ENCODE peak calls at places on chromosomes 16 and 17, in eight cellular contexts. One of them, this sample, is unnamed.

GRCh38 chr16:24670623-24671454 is 58.6 kb upstream of the TNRC6A start:
- DNase-seq in GM12865: peak; percentile 33
- DNase-seq in bronchial epithelial cell: peak; percentile 44
- DNase-seq in heart right ventricle: peak; percentile 64
- DNase-seq in GM06990: peak; percentile 37
- DNase-seq in WTC11: peak; percentile 34
- DNase-seq in nephron progenitor cell: peak; percentile 53
- DNase-seq in fibroblast of lung: peak; percentile 89
- DNase-seq in this sample: peak; percentile 49

GRCh38 chr16:1771072-1771863 is at the start of gene NME3:
- DNase-seq in WTC11: peak; percentile 70
- DNase-seq in GM12865: peak; percentile 80
- DNase-seq in nephron progenitor cell: peak; percentile 80
- DNase-seq in GM06990: peak; percentile 86
- DNase-seq in fibroblast of lung: peak; percentile 69
- DNase-seq in bronchial epithelial cell: peak; percentile 35
- DNase-seq in heart right ventricle: peak; percentile 77
- DNase-seq in this sample: peak; percentile 85

GRCh38 chr16:1002399-1003161 is 21.0 kb downstream of the SOX8 start:
- DNase-seq in GM06990: no peak
- DNase-seq in WTC11: no peak
- DNase-seq in nephron progenitor cell: no peak
- DNase-seq in fibroblast of lung: peak; percentile 75
- DNase-seq in GM12865: peak; percentile 9
- DNase-seq in heart right ventricle: no peak
- DNase-seq in bronchial epithelial cell: no peak
- DNase-seq in this sample: peak; percentile 94

GRCh38 chr17:6969323-6969726 is 26.5 kb upstream of the ALOX12 start:
- DNase-seq in GM06990: no peak
- DNase-seq in bronchial epithelial cell: peak; percentile 39
- DNase-seq in fibroblast of lung: no peak
- DNase-seq in WTC11: no peak
- DNase-seq in heart right ventricle: no peak
- DNase-seq in nephron progenitor cell: no peak
- DNase-seq in GM12865: no peak
- DNase-seq in this sample: no peak

GRCh38 chr16:20740007-20740883 is 1.4 kb downstream of the THUMPD1 start:
- DNase-seq in GM06990: no peak
- DNase-seq in heart right ventricle: no peak
- DNase-seq in GM12865: peak; percentile 40
- DNase-seq in fibroblast of lung: peak; percentile 2
- DNase-seq in WTC11: no peak
- DNase-seq in nephron progenitor cell: no peak
- DNase-seq in bronchial epithelial cell: peak; percentile 39
- DNase-seq in this sample: peak; percentile 48

GRCh38 chr17:72360386-72360940 is 239.6 kb downstream of the SOX9 start:
- DNase-seq in nephron progenitor cell: no peak
- DNase-seq in bronchial epithelial cell: no peak
- DNase-seq in GM06990: no peak
- DNase-seq in GM12865: no peak
- DNase-seq in heart right ventricle: no peak
- DNase-seq in WTC11: no peak
- DNase-seq in fibroblast of lung: no peak
- DNase-seq in this sample: no peak

GRCh38 chr17:4693416-4693815 is 10.5 kb downstream of the PELP1 start:
- DNase-seq in nephron progenitor cell: no peak
- DNase-seq in GM06990: no peak
- DNase-seq in bronchial epithelial cell: no peak
- DNase-seq in heart right ventricle: no peak
- DNase-seq in WTC11: no peak
- DNase-seq in GM12865: no peak
- DNase-seq in fibroblast of lung: no peak
- DNase-seq in this sample: no peak

GRCh38 chr17:38958326-38958725 is 8.9 kb downstream of the FBXO47 start:
- DNase-seq in fibroblast of lung: peak; percentile 47
- DNase-seq in GM06990: no peak
- DNase-seq in WTC11: no peak
- DNase-seq in bronchial epithelial cell: no peak
- DNase-seq in GM12865: no peak
- DNase-seq in nephron progenitor cell: no peak
- DNase-seq in heart right ventricle: no peak
- DNase-seq in this sample: no peak

GRCh38 chr17:6477831-6478383 is 33.7 kb downstream of the PIMREG start:
- DNase-seq in heart right ventricle: no peak
- DNase-seq in bronchial epithelial cell: no peak
- DNase-seq in GM06990: no peak
- DNase-seq in fibroblast of lung: no peak
- DNase-seq in GM12865: no peak
- DNase-seq in nephron progenitor cell: no peak
- DNase-seq in WTC11: no peak
- DNase-seq in this sample: no peak

GRCh38 chr17:80087346-80088265 is 13.8 kb upstream of the GAA start:
- DNase-seq in bronchial epithelial cell: no peak
- DNase-seq in GM12865: no peak
- DNase-seq in heart right ventricle: no peak
- DNase-seq in GM06990: no peak
- DNase-seq in nephron progenitor cell: no peak
- DNase-seq in WTC11: no peak
- DNase-seq in fibroblast of lung: no peak
- DNase-seq in this sample: no peak

GRCh38 chr16:17305694-17306093 is 165.1 kb downstream of the XYLT1 start:
- DNase-seq in GM06990: peak; percentile 54
- DNase-seq in fibroblast of lung: no peak
- DNase-seq in WTC11: no peak
- DNase-seq in heart right ventricle: no peak
- DNase-seq in nephron progenitor cell: no peak
- DNase-seq in bronchial epithelial cell: no peak
- DNase-seq in GM12865: peak; percentile 69
- DNase-seq in this sample: peak; percentile 77

GRCh38 chr17:82914375-82914774 is 74.6 kb upstream of the ZNF750 start:
- DNase-seq in fibroblast of lung: no peak
- DNase-seq in GM12865: peak; percentile 38
- DNase-seq in GM06990: no peak
- DNase-seq in WTC11: no peak
- DNase-seq in bronchial epithelial cell: peak; percentile 7
- DNase-seq in nephron progenitor cell: no peak
- DNase-seq in heart right ventricle: no peak
- DNase-seq in this sample: no peak
- TF ChIP-seq CTCF in fibroblast of lung: no peak
- TF ChIP-seq CTCF in GM12865: peak; percentile 59
- TF ChIP-seq CTCF in GM06990: peak; percentile 81
- TF ChIP-seq CTCF in WTC11: no peak
- TF ChIP-seq CTCF in bronchial epithelial cell: peak; percentile 87
- TF ChIP-seq CTCF in nephron progenitor cell: no peak
- TF ChIP-seq CTCF in heart right ventricle: peak; percentile 16
- TF ChIP-seq CTCF in this sample: no peak

GRCh38 chr17:19409509-19409908 is 1.5 kb upstream of the RNF112 start:
- DNase-seq in GM06990: no peak
- DNase-seq in heart right ventricle: no peak
- DNase-seq in fibroblast of lung: peak; percentile 90
- DNase-seq in WTC11: no peak
- DNase-seq in bronchial epithelial cell: peak; percentile 96
- DNase-seq in nephron progenitor cell: no peak
- DNase-seq in GM12865: no peak
- DNase-seq in this sample: no peak
- TF ChIP-seq CTCF in GM06990: no peak
- TF ChIP-seq CTCF in heart right ventricle: no peak
- TF ChIP-seq CTCF in fibroblast of lung: no peak
- TF ChIP-seq CTCF in WTC11: no peak
- TF ChIP-seq CTCF in bronchial epithelial cell: no peak
- TF ChIP-seq CTCF in nephron progenitor cell: no peak
- TF ChIP-seq CTCF in GM12865: no peak
- TF ChIP-seq CTCF in this sample: no peak

GRCh38 chr16:58107228-58107627 is 22.0 kb downstream of the CFAP20 start:
- DNase-seq in GM12865: no peak
- DNase-seq in WTC11: no peak
- DNase-seq in nephron progenitor cell: no peak
- DNase-seq in bronchial epithelial cell: no peak
- DNase-seq in heart right ventricle: no peak
- DNase-seq in GM06990: no peak
- DNase-seq in fibroblast of lung: no peak
- DNase-seq in this sample: no peak
- TF ChIP-seq CTCF in GM12865: no peak
- TF ChIP-seq CTCF in WTC11: no peak
- TF ChIP-seq CTCF in nephron progenitor cell: no peak
- TF ChIP-seq CTCF in bronchial epithelial cell: no peak
- TF ChIP-seq CTCF in heart right ventricle: no peak
- TF ChIP-seq CTCF in GM06990: no peak
- TF ChIP-seq CTCF in fibroblast of lung: peak; percentile 6
- TF ChIP-seq CTCF in this sample: no peak

GRCh38 chr17:82230627-82231311 is 1.9 kb downstream of the SLC16A3 start:
- DNase-seq in WTC11: peak; percentile 79
- DNase-seq in GM12865: peak; percentile 75
- DNase-seq in bronchial epithelial cell: peak; percentile 30
- DNase-seq in GM06990: peak; percentile 77
- DNase-seq in nephron progenitor cell: peak; percentile 78
- DNase-seq in fibroblast of lung: peak; percentile 79
- DNase-seq in heart right ventricle: peak; percentile 88
- DNase-seq in this sample: peak; percentile 83

GRCh38 chr17:82231312-82231561 is 2.4 kb downstream of the SLC16A3 start:
- DNase-seq in GM12865: no peak
- DNase-seq in bronchial epithelial cell: no peak
- DNase-seq in WTC11: no peak
- DNase-seq in nephron progenitor cell: no peak
- DNase-seq in GM06990: no peak
- DNase-seq in fibroblast of lung: no peak
- DNase-seq in heart right ventricle: no peak
- DNase-seq in this sample: no peak

GRCh38 chr17:82228842-82229685 is at the start of gene SLC16A3:
- DNase-seq in GM06990: peak; percentile 86
- DNase-seq in heart right ventricle: no peak
- DNase-seq in WTC11: peak; percentile 49
- DNase-seq in bronchial epithelial cell: peak; percentile 45
- DNase-seq in nephron progenitor cell: peak; percentile 80
- DNase-seq in fibroblast of lung: peak; percentile 70
- DNase-seq in GM12865: peak; percentile 79
- DNase-seq in this sample: peak; percentile 74

GRCh38 chr17:82228278-82228841 is 482 bp upstream of the SLC16A3 start:
- DNase-seq in bronchial epithelial cell: no peak
- DNase-seq in WTC11: peak; percentile 50
- DNase-seq in heart right ventricle: no peak
- DNase-seq in nephron progenitor cell: peak; percentile 32
- DNase-seq in fibroblast of lung: no peak
- DNase-seq in GM06990: peak; percentile 78
- DNase-seq in GM12865: peak; percentile 75
- DNase-seq in this sample: peak; percentile 75

GRCh38 chr17:82229686-82230626 is 1.1 kb downstream of the SLC16A3 start:
- DNase-seq in GM12865: no peak
- DNase-seq in nephron progenitor cell: peak; percentile 35
- DNase-seq in WTC11: no peak
- DNase-seq in GM06990: peak; percentile 42
- DNase-seq in heart right ventricle: no peak
- DNase-seq in fibroblast of lung: no peak
- DNase-seq in bronchial epithelial cell: no peak
- DNase-seq in this sample: no peak
- TF ChIP-seq CTCF in GM12865: no peak
- TF ChIP-seq CTCF in nephron progenitor cell: no peak
- TF ChIP-seq CTCF in WTC11: no peak
- TF ChIP-seq CTCF in GM06990: no peak
- TF ChIP-seq CTCF in heart right ventricle: no peak
- TF ChIP-seq CTCF in fibroblast of lung: no peak
- TF ChIP-seq CTCF in bronchial epithelial cell: no peak
- TF ChIP-seq CTCF in this sample: no peak

GRCh38 chr16:63292036-63292435 is 1255.8 kb upstream of the CDH8 start:
- DNase-seq in nephron progenitor cell: no peak
- DNase-seq in bronchial epithelial cell: no peak
- DNase-seq in GM06990: no peak
- DNase-seq in WTC11: no peak
- DNase-seq in GM12865: no peak
- DNase-seq in fibroblast of lung: no peak
- DNase-seq in heart right ventricle: no peak
- DNase-seq in this sample: no peak

GRCh38 chr16:63287411-63287810 is 1251.2 kb upstream of the CDH8 start:
- DNase-seq in GM06990: no peak
- DNase-seq in GM12865: no peak
- DNase-seq in nephron progenitor cell: no peak
- DNase-seq in heart right ventricle: no peak
- DNase-seq in fibroblast of lung: no peak
- DNase-seq in WTC11: no peak
- DNase-seq in bronchial epithelial cell: no peak
- DNase-seq in this sample: no peak

DNA sequence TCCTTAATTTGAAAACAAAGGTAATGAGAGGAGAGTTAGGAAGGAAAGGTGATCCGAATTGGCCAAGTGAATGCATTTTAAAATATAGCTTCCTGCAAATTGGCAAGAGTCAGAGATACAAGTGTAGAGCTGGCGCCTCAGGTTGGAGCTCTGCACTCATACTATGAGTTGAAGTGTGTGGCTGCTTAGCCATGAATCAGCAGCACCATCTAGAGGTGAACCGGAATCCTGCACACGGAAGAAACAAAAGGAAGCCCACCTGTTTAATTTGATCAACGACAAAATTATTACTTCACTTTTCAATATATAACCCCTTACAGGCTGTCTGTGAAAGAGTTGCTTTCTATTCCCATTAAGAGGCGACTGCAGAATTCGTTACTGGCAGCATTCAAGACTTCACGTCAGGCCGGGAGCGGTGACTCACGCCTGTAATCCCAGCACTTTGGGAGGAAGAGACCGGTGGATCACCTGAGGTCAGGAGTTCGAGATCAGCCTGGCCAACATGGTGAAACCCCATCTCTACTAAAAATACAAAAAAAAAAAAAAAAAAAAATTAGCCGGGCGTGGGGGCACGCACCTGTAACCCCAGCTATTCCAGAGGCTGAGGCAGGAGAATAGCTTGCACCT is 1253.7 kb upstream of the CDH8 start:
- DNase-seq in nephron progenitor cell: peak; percentile 65
- DNase-seq in bronchial epithelial cell: peak; percentile 1
- DNase-seq in fibroblast of lung: peak; percentile 1
- DNase-seq in WTC11: peak; percentile 69
- DNase-seq in GM06990: no peak
- DNase-seq in heart right ventricle: peak; percentile 22
- DNase-seq in GM12865: peak; percentile 50
- DNase-seq in this sample: peak; percentile 19
- TF ChIP-seq CTCF in nephron progenitor cell: peak; percentile 96
- TF ChIP-seq CTCF in bronchial epithelial cell: peak; percentile 31
- TF ChIP-seq CTCF in fibroblast of lung: no peak
- TF ChIP-seq CTCF in WTC11: peak; percentile 81
- TF ChIP-seq CTCF in GM06990: peak; percentile 56
- TF ChIP-seq CTCF in heart right ventricle: peak; percentile 38
- TF ChIP-seq CTCF in GM12865: peak; percentile 76
- TF ChIP-seq CTCF in this sample: peak; percentile 55

DNA sequence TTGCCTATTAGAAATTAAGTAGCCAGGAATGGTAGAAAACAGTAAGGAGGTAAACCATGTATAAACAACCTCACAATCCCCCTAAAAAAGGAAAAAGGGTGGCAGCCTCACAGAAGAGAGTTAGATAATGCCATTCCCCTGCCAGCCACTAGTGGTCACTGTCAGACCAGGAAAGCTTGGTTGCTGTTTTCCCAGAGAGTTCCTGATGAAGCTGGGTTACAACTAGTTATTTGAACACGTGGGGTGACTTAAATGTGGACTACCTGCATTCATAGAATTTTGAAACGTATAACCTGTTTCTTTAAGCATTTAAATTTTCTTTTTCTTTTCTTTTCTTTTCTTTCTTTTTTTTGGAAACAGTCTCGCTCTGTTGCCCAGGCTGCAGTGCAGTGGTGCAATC is 5.8 kb downstream of the GPRC5C start:
- DNase-seq in WTC11: peak; percentile 52
- DNase-seq in fibroblast of lung: no peak
- DNase-seq in GM12865: no peak
- DNase-seq in bronchial epithelial cell: no peak
- DNase-seq in nephron progenitor cell: no peak
- DNase-seq in heart right ventricle: no peak
- DNase-seq in GM06990: no peak
- DNase-seq in this sample: peak; percentile 23
- TF ChIP-seq CTCF in WTC11: peak; percentile 82
- TF ChIP-seq CTCF in fibroblast of lung: no peak
- TF ChIP-seq CTCF in GM12865: peak; percentile 76
- TF ChIP-seq CTCF in bronchial epithelial cell: peak; percentile 64
- TF ChIP-seq CTCF in nephron progenitor cell: peak; percentile 55
- TF ChIP-seq CTCF in heart right ventricle: peak; percentile 45
- TF ChIP-seq CTCF in GM06990: peak; percentile 70
- TF ChIP-seq CTCF in this sample: peak; percentile 85

GRCh38 chr16:65548470-65548869 is 426.6 kb upstream of the CDH11 start:
- DNase-seq in bronchial epithelial cell: no peak
- DNase-seq in WTC11: peak; percentile 21
- DNase-seq in GM06990: no peak
- DNase-seq in fibroblast of lung: no peak
- DNase-seq in heart right ventricle: no peak
- DNase-seq in GM12865: no peak
- DNase-seq in nephron progenitor cell: peak; percentile 15
- DNase-seq in this sample: no peak
- TF ChIP-seq CTCF in bronchial epithelial cell: no peak
- TF ChIP-seq CTCF in WTC11: no peak
- TF ChIP-seq CTCF in GM06990: no peak
- TF ChIP-seq CTCF in fibroblast of lung: peak; percentile 6
- TF ChIP-seq CTCF in heart right ventricle: no peak
- TF ChIP-seq CTCF in GM12865: no peak
- TF ChIP-seq CTCF in nephron progenitor cell: no peak
- TF ChIP-seq CTCF in this sample: no peak

This sample was measured in activated CD8-positive, alpha-beta T cell treated with anti-CD3 and anti-CD28 coated beads for 36 hours.